ENCODE peak calls at places on chromosomes 5 and 9, in six cellular contexts. W is bronchial epithelial cell, Q is fibroblast of lung, V is OCI-LY7, A is adrenal gland, S is foreskin fibroblast. J is an unnamed sample.

GRCh38 chr5:80300125-80300524 is 19.7 kb upstream of the SPZ1 start:
- DNase-seq in Q (no peak), V (no peak), W (no peak), S (no peak), A (no peak), J (no peak)

GRCh38 chr5:132839426-132840301 is 9.2 kb upstream of the SHROOM1 start:
- DNase-seq in V (no peak), Q (peak; percentile 88), W (peak; percentile 56), S (peak; percentile 55), A (no peak), J (peak; percentile 86)

GRCh38 chr5:61906820-61907219 is 399.2 kb upstream of the KIF2A start:
- DNase-seq in S (no peak), V (no peak), W (no peak), A (no peak), Q (no peak), J (no peak)

GRCh38 chr9:118829334-118829733 is 539.9 kb downstream of the BRINP1 start:
- DNase-seq in Q (peak; percentile 14), V (no peak), S (no peak), A (no peak), W (no peak), J (no peak)

GRCh38 chr9:98575379-98576346 is 133.1 kb downstream of the GABBR2 start:
- DNase-seq in A (no peak), V (peak; percentile 29), Q (peak; percentile 96), S (no peak), W (peak; percentile 62), J (peak; percentile 87)

GRCh38 chr9:131868766-131869165 is 128.9 kb upstream of the RAPGEF1 start:
- DNase-seq in A (no peak), W (no peak), Q (peak; percentile 4), V (no peak), S (no peak), J (no peak)

GRCh38 chr9:20624201-20625002 is 2.1 kb upstream of the MLLT3 start:
- DNase-seq in S (peak; percentile 69), Q (peak; percentile 72), A (peak; percentile 54), W (peak; percentile 74), V (peak; percentile 75), J (peak; percentile 87)

GRCh38 chr9:100084145-100084478 is 14.7 kb downstream of the ERP44 start:
- DNase-seq in W (no peak), Q (no peak), S (no peak), V (peak; percentile 77), A (no peak), J (no peak)

GRCh38 chr9:107260437-107261081 is 22.5 kb upstream of the RAD23B start:
- DNase-seq in V (peak; percentile 86), W (no peak), Q (no peak), S (no peak), A (no peak), J (no peak)

DNA sequence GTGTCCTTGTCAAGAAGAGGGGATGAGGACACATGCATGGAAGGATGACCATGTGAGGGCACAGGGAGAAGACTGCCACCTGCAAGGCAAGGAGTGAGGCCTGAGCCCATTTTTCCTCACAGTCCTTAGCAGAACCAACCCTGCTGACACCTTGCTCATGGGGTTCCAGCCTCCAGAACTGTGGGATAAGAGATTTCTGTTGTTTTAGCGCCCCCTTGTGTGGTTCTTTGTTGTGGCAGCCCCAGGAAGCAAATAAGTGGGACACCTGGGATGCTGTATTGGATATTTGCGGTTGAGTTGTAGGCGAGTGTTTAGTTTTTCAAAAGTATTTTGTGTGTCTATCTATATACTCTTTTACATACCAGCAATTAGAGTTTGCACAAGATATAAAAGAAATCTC is 206.4 kb downstream of the NXNL2 start:
- DNase-seq in S (no peak), V (peak; percentile 18), Q (no peak), W (no peak), A (no peak), J (peak; percentile 31)
- H3K4me3 ChIP-seq in S (no peak overlapping the region), V (no peak overlapping the region), Q (no peak overlapping the region), W (no peak overlapping the region), A (no peak overlapping the region), J (no peak overlapping the region)

GRCh38 chr9:35812025-35812602 is at the start of gene SPAG8:
- DNase-seq in W (peak; percentile 91), A (peak; percentile 96), S (peak; percentile 95), V (peak; percentile 98), Q (peak; percentile 97), J (peak; percentile 97)

GRCh38 chr9:35813434-35814105 is 1.3 kb downstream of the HINT2 start:
- DNase-seq in W (peak; percentile 46), V (peak; percentile 30), S (no peak), A (no peak), Q (peak; percentile 38), J (peak; percentile 43)

GRCh38 chr9:35814106-35814840 is 569 bp downstream of the HINT2 start:
- DNase-seq in W (peak; percentile 34), S (peak; percentile 62), Q (peak; percentile 41), A (peak; percentile 76), V (peak; percentile 75), J (peak; percentile 44)

GRCh38 chr9:35816708-35817107 is 1.9 kb upstream of the HINT2 start:
- DNase-seq in Q (no peak), V (no peak), W (no peak), S (no peak), A (no peak), J (no peak)

DNA sequence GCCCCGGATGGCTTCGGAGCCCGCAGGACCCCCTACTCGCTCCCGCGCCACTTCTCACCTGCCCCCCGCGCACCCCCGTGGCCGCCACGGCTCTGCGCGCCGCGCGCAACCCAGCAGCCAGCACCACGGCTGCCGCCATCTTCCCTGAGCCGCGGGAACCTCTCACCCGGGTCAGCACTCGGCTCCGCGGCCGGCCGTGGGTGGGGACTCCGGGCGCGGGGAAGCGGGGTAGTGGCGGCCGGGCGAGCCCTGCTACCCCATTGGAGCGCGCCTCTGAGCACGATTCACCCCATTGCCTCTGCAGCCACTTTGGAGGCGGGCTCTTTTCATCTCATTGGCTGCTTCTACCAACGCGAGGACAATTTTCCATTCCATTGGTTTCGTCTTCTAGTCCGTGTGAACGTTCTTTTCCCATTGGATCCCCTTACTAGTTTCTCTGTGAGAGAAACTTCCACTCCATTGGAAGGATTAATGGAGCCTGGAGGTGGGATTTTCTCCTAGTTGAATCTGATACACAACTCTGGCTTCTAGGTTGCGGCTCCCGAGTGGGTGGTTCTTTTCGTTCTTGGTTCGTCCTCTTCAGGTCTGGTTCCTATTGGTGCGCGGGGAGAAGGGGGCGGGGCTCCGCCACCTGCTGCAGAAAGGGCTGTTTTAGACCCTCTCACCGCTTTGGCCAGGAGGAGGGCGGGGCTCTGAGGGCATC is at the start of gene HINT2:
- DNase-seq in V (peak; percentile 98), W (peak; percentile 97), Q (peak; percentile 99), S (peak; percentile 97), A (peak; percentile 98), J (peak; percentile 100)
- TF ChIP-seq CTCF in V (no peak), W (no peak), Q (no peak), S (no peak), A (no peak), J (no peak)

DNA sequence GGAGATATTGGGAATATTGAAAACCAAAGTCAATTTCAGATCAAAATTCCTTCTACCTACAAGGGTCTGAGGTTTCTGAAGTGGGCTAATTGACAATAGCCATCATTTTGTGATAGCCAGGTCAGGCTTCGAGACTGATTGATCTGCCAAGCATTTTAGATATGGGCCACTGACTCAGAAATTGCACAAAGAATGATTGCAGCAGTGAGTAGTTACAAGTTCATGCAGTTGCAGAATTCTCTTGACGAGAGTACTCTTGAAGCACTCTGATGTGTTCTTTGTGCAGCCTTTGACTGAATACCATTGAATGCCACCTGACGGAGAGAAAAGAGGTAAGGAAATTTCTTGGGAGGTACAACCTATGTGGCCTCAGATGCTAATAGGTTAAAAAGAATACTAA is 8.3 kb downstream of the C9orf57 start:
- DNase-seq in A (no peak), V (no peak), Q (no peak), S (no peak), W (no peak), J (no peak)
- H3K4me3 ChIP-seq in A (no peak overlapping the region), V (no peak overlapping the region), Q (no peak overlapping the region), S (no peak overlapping the region), W (no peak overlapping the region), J (no peak overlapping the region)

GRCh38 chr5:82312373-82312856 is 34.3 kb upstream of the RPS23 start:
- DNase-seq in W (peak; percentile 53), V (peak; percentile 35), S (peak; percentile 63), Q (peak; percentile 74), A (peak; percentile 74), J (peak; percentile 89)
- TF ChIP-seq CTCF in W (peak; percentile 86), V (peak; percentile 90), S (peak; percentile 98), Q (peak; percentile 97), A (peak; percentile 79), J (peak; percentile 99)

DNA sequence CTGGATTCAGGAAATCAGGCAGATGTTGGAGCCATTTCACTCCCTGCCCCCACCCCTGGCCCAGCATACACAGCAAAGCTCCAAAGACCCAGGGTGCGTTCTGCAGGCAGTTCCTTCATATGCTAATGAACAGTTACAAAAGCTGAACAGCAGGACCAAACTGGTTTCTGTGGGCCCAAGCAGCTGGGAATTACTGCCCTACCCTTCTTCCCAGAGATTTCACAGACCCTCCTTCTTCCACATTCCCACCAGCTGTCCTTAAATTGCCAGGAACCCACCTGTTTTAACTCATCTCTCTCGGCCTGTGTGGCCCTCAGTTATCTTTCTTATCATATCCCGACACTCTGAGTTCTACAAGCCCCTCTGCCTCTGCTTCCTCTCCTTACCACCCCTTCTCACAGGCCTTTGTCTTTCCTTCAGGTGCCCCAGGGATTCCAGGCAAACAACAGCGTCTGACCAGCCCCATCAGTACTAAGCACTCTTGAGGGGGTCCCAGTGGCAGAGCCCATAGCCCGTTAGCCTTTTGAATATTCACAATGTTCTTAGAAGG is 10.6 kb upstream of the F2RL1 start:
- DNase-seq in V (no peak), S (no peak), A (no peak), Q (no peak), W (no peak), J (no peak)
- H3K4me3 ChIP-seq in V (no peak overlapping the region), S (no peak overlapping the region), A (no peak overlapping the region), Q (no peak overlapping the region), W (no peak overlapping the region), J (no peak overlapping the region)

GRCh38 chr5:161966544-161966943 is 101.0 kb upstream of the GABRG2 start:
- DNase-seq in Q (no peak), S (no peak), W (peak; percentile 15), A (no peak), V (peak; percentile 7), J (no peak)
- TF ChIP-seq CTCF in Q (no peak), S (no peak), W (peak; percentile 20), A (no peak), V (peak; percentile 67), J (no peak)

GRCh38 chr9:134141906-134142305 is 6.0 kb downstream of the WDR5 start:
- DNase-seq in Q (no peak), V (no peak), A (no peak), S (no peak), W (no peak), J (no peak)

GRCh38 chr9:134138292-134138691 is 2.4 kb downstream of the WDR5 start:
- DNase-seq in Q (no peak), S (no peak), W (no peak), A (no peak), V (no peak), J (no peak)

GRCh38 chr9:134136117-134136996 is 475 bp downstream of the WDR5 start:
- DNase-seq in W (no peak), S (no peak), A (no peak), V (peak; percentile 38), Q (peak; percentile 19), J (peak; percentile 27)

GRCh38 chr9:134136997-134137302 is 1.1 kb downstream of the WDR5 start:
- DNase-seq in W (no peak), V (no peak), Q (no peak), S (no peak), A (no peak), J (no peak)

GRCh38 chr9:134139081-134139480 is 3.2 kb downstream of the WDR5 start:
- DNase-seq in A (no peak), V (no peak), W (no peak), Q (peak; percentile 38), S (peak; percentile 54), J (peak; percentile 33)
- H3K4me3 ChIP-seq in A (no peak overlapping the region), V (no peak overlapping the region), W (no peak overlapping the region), Q (no peak overlapping the region), S (no peak overlapping the region), J (no peak overlapping the region)

GRCh38 chr9:134328841-134329575 is 2.8 kb downstream of the RXRA start:
- DNase-seq in A (peak; percentile 62), S (no peak), Q (no peak), W (peak; percentile 39), V (no peak), J (peak; percentile 43)
- TF ChIP-seq CTCF in A (no peak), S (no peak), Q (no peak), W (peak; percentile 28), V (no peak), J (peak; percentile 4)

J was measured in fibroblast of pulmonary artery.